ENCODE peak calls at places on chromosome 1, in four cellular contexts. X is mesenchymal stem cell, S is neuronal stem cell, R is IMR-90. Y is an unnamed sample. For H3K4me1, the result is how much of the 10 kb centered on the place peaks cover.

GRCh38 chr1:197092491-197093023 is 25.5 kb upstream of the F13B start:
- DNase-seq in X (no peak), S (no peak), R (no peak), Y (no peak)

GRCh38 chr1:234000557-234001081 is 96.1 kb downstream of the SLC35F3 start:
- DNase-seq in X (no peak), S (no peak), R (no peak), Y (peak)

GRCh38 chr1:54407957-54408700 is 1.9 kb upstream of the SSBP3 start:
- DNase-seq in X (peak), S (no peak), R (peak), Y (peak)

GRCh38 chr1:240732390-240732789 is 120.4 kb upstream of the GREM2 start:
- DNase-seq in X (peak), S (peak), R (peak), Y (peak)

GRCh38 chr1:201709564-201710295 is 119.2 kb upstream of the IPO9 start:
- DNase-seq in X (peak), S (no peak), R (peak), Y (peak)

GRCh38 chr1:206946261-206946660 is at the start of gene PIGR:
- DNase-seq in X (no peak), S (no peak), R (no peak), Y (no peak)

GRCh38 chr1:2279210-2279639 is 51.1 kb downstream of the SKI start:
- DNase-seq in X (peak), S (peak), R (peak), Y (peak)

GRCh38 chr1:68213843-68214242 is 18.5 kb downstream of the WLS start:
- DNase-seq in X (peak), S (no peak), R (peak), Y (peak)

GRCh38 chr1:220243947-220244346 is 28.3 kb downstream of the RAB3GAP2 start:
- DNase-seq in X (no peak), S (no peak), R (no peak), Y (no peak)

GRCh38 chr1:151340870-151341754 is 5.9 kb downstream of the RFX5 start:
- DNase-seq in X (peak), S (peak), R (peak), Y (peak)

GRCh38 chr1:36463404-36463772 is 796 bp downstream of the MRPS15 start:
- DNase-seq in X (no peak), S (no peak), R (no peak), Y (peak)

GRCh38 chr1:36464605-36465393 is 615 bp upstream of the MRPS15 start:
- DNase-seq in X (no peak), S (no peak), R (peak), Y (peak)

GRCh38 chr1:36466370-36467026 is 2.3 kb upstream of the MRPS15 start:
- DNase-seq in X (no peak), S (no peak), R (no peak), Y (no peak)

GRCh38 chr1:36465731-36466369 is 1.7 kb upstream of the MRPS15 start:
- DNase-seq in X (no peak), S (no peak), R (no peak), Y (peak)

DNA sequence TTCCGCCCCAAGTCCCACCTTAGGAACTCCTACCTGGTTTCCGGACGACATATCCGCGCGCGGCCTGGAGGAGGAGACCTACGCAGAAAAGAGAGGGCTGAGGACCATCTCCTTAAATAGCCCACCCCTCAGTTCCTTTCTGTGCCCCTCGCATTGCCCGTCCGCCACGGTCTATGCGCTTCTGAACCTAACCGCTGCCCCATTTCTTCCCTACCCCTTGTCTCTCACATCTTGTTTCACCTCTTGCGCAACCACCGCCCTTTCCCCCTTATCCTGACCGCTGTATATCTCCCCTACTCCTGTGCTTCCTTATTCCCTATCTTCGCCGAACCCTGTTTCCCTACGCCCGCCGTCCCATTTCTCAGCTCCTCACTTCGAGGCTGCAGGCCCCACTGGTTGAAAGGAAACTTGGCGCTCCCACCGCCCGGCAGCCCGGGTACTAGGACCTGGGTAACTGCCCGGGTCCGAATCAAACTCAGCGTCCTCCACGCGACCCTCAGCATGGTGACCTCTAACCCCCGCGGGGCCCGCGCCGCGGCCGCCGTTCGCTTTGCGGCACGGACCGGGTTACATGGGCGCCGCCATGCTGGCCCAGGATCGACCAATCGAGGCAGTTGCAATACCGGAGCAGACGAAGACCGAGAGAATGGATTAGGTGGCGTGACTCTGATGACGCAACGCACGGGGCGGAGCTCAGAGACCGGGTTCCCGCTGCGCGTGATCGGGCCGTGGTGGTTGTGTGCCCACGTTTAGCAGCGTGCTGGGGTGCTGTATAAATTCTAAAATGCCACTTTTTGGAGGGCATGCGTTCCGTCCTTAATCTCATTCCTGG is at the start of gene MRPS15:
- DNase-seq in X (peak), S (peak), R (peak), Y (peak)
- H3K4me1 ChIP-seq in X (under half), S (under half), R (under half), Y (under half)

DNA sequence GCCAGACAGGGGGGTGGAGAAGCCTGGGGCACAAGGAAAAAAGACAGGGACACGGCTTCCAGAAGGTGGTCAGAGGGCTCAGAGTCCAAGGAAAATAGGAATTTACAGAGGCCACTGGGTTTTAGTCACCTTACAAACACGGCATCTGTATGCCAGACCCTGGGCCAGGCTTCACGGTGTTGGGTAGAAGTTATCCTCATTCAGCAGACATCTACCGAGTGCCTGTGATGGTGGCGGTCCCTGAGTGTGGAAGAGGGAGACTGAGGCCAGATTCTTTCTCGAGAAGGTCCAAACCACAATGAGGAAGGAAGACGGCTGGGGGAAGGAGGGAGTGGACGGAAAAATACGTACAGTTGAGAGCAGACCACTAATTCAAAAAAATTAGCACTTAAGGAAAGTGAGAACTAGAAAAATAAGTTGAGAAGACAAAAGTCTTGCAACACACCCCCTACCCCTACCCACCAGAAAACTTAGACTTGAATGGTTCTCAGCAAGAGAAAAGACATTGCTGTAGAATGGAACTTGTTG is 864 bp upstream of the BTG2 start:
- DNase-seq in X (no peak), S (no peak), R (no peak), Y (no peak)
- H3K4ac ChIP-seq in X (no peak), S (no peak), R (peak), Y (no peak)

GRCh38 chr1:183635112-183635605 is 424 bp downstream of the ARPC5 start:
- DNase-seq in X (no peak), S (no peak), R (no peak), Y (no peak)

GRCh38 chr1:183634429-183635065 is 1.0 kb downstream of the ARPC5 start:
- DNase-seq in X (no peak), S (no peak), R (no peak), Y (no peak)

GRCh38 chr1:183636783-183637182 is 1.2 kb upstream of the ARPC5 start:
- DNase-seq in X (no peak), S (no peak), R (no peak), Y (no peak)

GRCh38 chr1:183636334-183636682 is 725 bp upstream of the ARPC5 start:
- DNase-seq in X (no peak), S (no peak), R (no peak), Y (no peak)

DNA sequence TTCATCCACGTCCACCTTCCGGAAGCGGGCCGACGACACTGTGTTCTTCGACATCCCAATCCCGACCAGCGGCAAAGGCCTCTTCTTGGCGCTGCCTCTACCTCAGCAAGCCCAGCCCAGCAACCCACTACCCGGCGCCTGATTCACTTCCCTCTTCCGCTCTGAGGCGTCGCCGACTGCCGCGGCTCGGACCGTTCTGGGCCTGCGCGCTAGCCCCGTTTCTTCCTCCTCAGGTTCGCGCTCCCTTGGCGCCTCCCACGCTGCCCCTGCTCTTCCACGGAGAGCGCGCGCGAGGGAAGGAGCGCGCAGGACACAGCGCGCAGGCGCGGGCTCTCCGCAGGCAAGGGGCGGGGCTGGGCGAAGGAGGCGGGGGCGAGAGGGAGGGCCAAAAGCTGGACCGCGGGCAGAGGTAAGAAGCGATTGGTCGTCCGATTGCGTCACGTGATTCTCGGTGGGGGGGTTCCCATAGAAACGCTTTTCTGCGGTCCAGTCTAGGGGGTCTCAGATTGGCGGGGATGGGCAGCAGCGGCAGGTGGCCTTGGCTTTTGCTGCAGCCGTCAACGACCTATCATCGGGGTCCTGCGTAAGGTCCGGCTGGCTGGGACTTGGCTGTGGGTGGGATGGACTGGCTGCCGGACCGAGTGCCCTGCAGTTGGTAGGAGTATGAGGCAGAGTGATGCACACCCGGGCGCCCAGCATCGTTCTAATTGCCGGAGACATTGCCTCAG is at the start of gene ARPC5:
- DNase-seq in X (peak), S (peak), R (peak), Y (peak)
- H2BK5ac ChIP-seq in X (peak), S (peak), R (peak), Y (no peak)

GRCh38 chr1:18954270-18955071 is 2.0 kb downstream of the IFFO2 start:
- DNase-seq in X (peak), S (no peak), R (no peak), Y (no peak)

GRCh38 chr1:18956189-18957135 is at the start of gene IFFO2:
- DNase-seq in X (peak), S (peak), R (peak), Y (peak)

GRCh38 chr1:18955442-18956188 is 861 bp downstream of the IFFO2 start:
- DNase-seq in X (peak), S (no peak), R (no peak), Y (peak)

GRCh38 chr1:18953656-18954259 is 2.7 kb downstream of the IFFO2 start:
- DNase-seq in X (peak), S (no peak), R (no peak), Y (no peak)

GRCh38 chr1:18955116-18955441 is 1.4 kb downstream of the IFFO2 start:
- DNase-seq in X (no peak), S (no peak), R (no peak), Y (no peak)
- H3K4me1 ChIP-seq in X (under half), S (under half), R (under half), Y (under half)

GRCh38 chr1:9410737-9411297 is 118.1 kb downstream of the SPSB1 start:
- DNase-seq in X (peak), S (no peak), R (peak), Y (peak)
- H3K4ac ChIP-seq in X (peak), S (no peak), R (peak), Y (no peak)

GRCh38 chr1:3543076-3544049 is 67.9 kb downstream of the MEGF6 start:
- DNase-seq in X (peak), S (no peak), R (peak), Y (peak)

GRCh38 chr1:3544050-3544977 is 67.0 kb downstream of the MEGF6 start:
- DNase-seq in X (no peak), S (no peak), R (no peak), Y (no peak)

GRCh38 chr1:3547055-3548005 is 64.0 kb downstream of the MEGF6 start:
- DNase-seq in X (no peak), S (no peak), R (no peak), Y (peak)

GRCh38 chr1:3546048-3546384 is 65.3 kb downstream of the MEGF6 start:
- DNase-seq in X (no peak), S (no peak), R (no peak), Y (no peak)

DNA sequence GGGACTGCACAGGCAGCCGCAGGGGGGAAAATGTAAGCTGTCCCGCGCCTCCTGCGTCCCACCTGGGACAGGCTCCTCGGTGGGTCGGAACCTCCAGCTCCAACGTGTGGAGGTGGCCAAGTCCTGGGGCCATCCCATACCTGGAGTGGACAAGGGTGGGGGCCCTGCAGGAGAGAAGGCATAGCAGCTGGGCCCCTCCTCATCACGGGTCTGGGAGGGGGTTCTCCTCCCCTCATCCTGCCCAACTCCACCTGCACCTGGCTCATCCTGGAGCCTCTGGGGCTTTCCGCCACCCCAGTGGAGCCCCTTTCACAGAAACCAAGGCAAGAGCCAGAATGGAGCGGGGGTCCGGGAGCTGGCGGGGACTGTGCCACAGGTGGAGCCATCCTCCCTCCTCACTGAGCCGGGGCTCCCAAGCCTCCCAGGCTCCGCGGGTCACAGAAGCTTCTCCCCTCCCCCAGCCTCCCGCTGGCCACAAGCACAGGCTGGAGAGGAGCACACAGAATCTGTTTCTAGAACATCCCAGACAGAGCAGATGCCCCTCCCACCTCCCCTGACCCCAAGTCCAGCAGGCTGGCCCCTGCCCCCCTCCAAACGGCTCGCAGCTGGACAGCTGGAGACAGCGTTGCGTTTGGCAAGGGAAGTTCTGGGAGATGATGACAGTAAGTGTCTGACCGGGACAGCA is 65.8 kb downstream of the MEGF6 start:
- DNase-seq in X (peak), S (no peak), R (peak), Y (no peak)
- H2BK5ac ChIP-seq in X (no peak), S (no peak), R (peak), Y (no peak)

GRCh38 chr1:244447552-244447951 is 4.2 kb downstream of the ADSS2 start:
- DNase-seq in X (no peak), S (no peak), R (no peak), Y (no peak)
- H3K4me1 ChIP-seq in X (under half), S (under half), R (under half), Y (under half)

GRCh38 chr1:86429122-86429725 is 5.3 kb downstream of the CLCA2 start:
- DNase-seq in X (peak), S (no peak), R (no peak), Y (no peak)

GRCh38 chr1:86421601-86422280 is 2.2 kb upstream of the CLCA2 start:
- DNase-seq in X (no peak), S (no peak), R (no peak), Y (no peak)

GRCh38 chr1:86419277-86419903 is 4.6 kb upstream of the CLCA2 start:
- DNase-seq in X (peak), S (no peak), R (no peak), Y (peak)

GRCh38 chr1:86423473-86423872 is 498 bp upstream of the CLCA2 start:
- DNase-seq in X (no peak), S (no peak), R (no peak), Y (no peak)

GRCh38 chr1:86423873-86424272 is at the start of gene CLCA2:
- DNase-seq in X (no peak), S (no peak), R (no peak), Y (no peak)
- H3K4ac ChIP-seq in X (no peak), S (no peak), R (no peak), Y (no peak)